ENCODE peak calls at places on chromosomes 13 and 19, in five cellular contexts. N is naive B cell; M is activated CD8-positive, alpha-beta memory T cell treated with anti-CD3 and anti-CD28 coated beads for 4 hours; L is HEK293T; A is AG10803. Y is an unnamed sample.

GRCh38 chr13:107370036-107370785 is 802.3 kb upstream of the ARGLU1 start:
- DNase-seq in N (no peak), A (peak), M (no peak), L (no peak), Y (peak)

GRCh38 chr13:69324109-69324886 is 783.3 kb upstream of the ATXN8OS start:
- DNase-seq in A (no peak), N (no peak), M (no peak), L (peak), Y (no peak)

GRCh38 chr13:100875392-100876043 is 200.9 kb upstream of the TMTC4 start:
- DNase-seq in N (no peak), L (no peak), M (no peak), A (peak), Y (peak)

GRCh38 chr19:15781659-15782058 is 5.8 kb upstream of the OR10H5 start:
- DNase-seq in L (no peak), N (no peak), A (no peak), M (no peak), Y (no peak)

GRCh38 chr19:13022111-13022858 is 27.0 kb downstream of the NFIX start:
- DNase-seq in A (peak), L (no peak), N (no peak), M (no peak), Y (no peak)

GRCh38 chr13:35780613-35781012 is 304.1 kb upstream of the MAB21L1 start:
- DNase-seq in N (no peak), L (no peak), A (no peak), M (no peak), Y (no peak)

GRCh38 chr13:63864171-63864902 is 2448.7 kb upstream of the PCDH20 start:
- DNase-seq in N (no peak), L (no peak), A (no peak), M (no peak), Y (no peak)

GRCh38 chr13:44436589-44437337 is 63.1 kb downstream of the SERP2 start:
- DNase-seq in L (peak), N (peak), A (peak), M (peak), Y (peak)

GRCh38 chr19:45492137-45492626 is 4.7 kb downstream of the RTN2 start:
- DNase-seq in M (no peak), A (no peak), L (no peak), N (no peak), Y (no peak)

GRCh38 chr13:45807520-45808099 is 43.9 kb downstream of the SIAH3 start:
- DNase-seq in L (peak), M (no peak), N (no peak), A (peak), Y (peak)

GRCh38 chr13:75513271-75513670 is 24.4 kb downstream of the COMMD6 start:
- DNase-seq in N (no peak), L (no peak), M (no peak), A (no peak), Y (no peak)

Y was measured in astrocyte of the cerebellum.